ENCODE peak calls at places on chromosomes 4 and X, in four cellular contexts. W is K562, T is HCT116, L is GM12878. X is an unnamed sample.

GRCh38 chr4:71217688-71218087 is 121.1 kb upstream of the SLC4A4 start:
- DNase-seq in T (no peak), W (no peak), L (no peak), X (no peak)

GRCh38 chr4:81152839-81153713 is 61.9 kb downstream of the PRKG2 start:
- DNase-seq in T (no peak), L (no peak), W (no peak), X (no peak)

GRCh38 chr4:874071-874470 is 48.1 kb upstream of the CPLX1 start:
- DNase-seq in T (no peak), L (no peak), W (no peak), X (no peak)

GRCh38 chr4:106681381-106681921 is 312.9 kb upstream of the GIMD1 start:
- DNase-seq in W (no peak), L (no peak), T (no peak), X (no peak)

GRCh38 chrX:103398321-103398937 is 22.1 kb downstream of the BEX3 start:
- DNase-seq in L (no peak), W (peak; percentile 61), T (peak; percentile 37), X (no peak)

GRCh38 chr4:121277194-121278105 is 103.4 kb downstream of the QRFPR start:
- DNase-seq in L (no peak), W (peak; percentile 20), T (peak; percentile 42), X (peak; percentile 13)

GRCh38 chr4:174066806-174067205 is 216.7 kb downstream of the FBXO8 start:
- DNase-seq in L (no peak), W (no peak), T (no peak), X (no peak)

GRCh38 chr4:120785202-120785601 is 137.3 kb downstream of the PRDM5 start:
- DNase-seq in W (no peak), L (no peak), T (no peak), X (no peak)

GRCh38 chr4:176422511-176422910 is 102.7 kb downstream of the SPCS3 start:
- DNase-seq in W (no peak), L (no peak), T (no peak), X (no peak)

GRCh38 chr4:142984871-142985585 is 138.9 kb upstream of the INPP4B start:
- DNase-seq in T (peak; percentile 40), L (no peak), W (peak; percentile 1), X (no peak)

GRCh38 chr4:38917481-38918025 is 49.9 kb downstream of the FAM114A1 start:
- DNase-seq in W (no peak), T (no peak), L (no peak), X (no peak)

GRCh38 chrX:27336466-27337091 is 126.6 kb downstream of the PPP4R3C start:
- DNase-seq in T (peak; percentile 3), W (peak; percentile 41), L (no peak), X (peak; percentile 18)

GRCh38 chrX:57156397-57157049 is 19.3 kb upstream of the SPIN2A start:
- DNase-seq in L (no peak), W (peak; percentile 49), T (peak; percentile 13), X (peak; percentile 10)

GRCh38 chrX:141201962-141202361 is 25.0 kb upstream of the LDOC1 start:
- DNase-seq in L (no peak), T (no peak), W (no peak), X (no peak)

GRCh38 chr4:15459706-15460105 is 10.0 kb upstream of the CC2D2A start:
- DNase-seq in L (no peak), T (no peak), W (no peak), X (no peak)

GRCh38 chrX:45191383-45191782 is 9.3 kb downstream of the DIPK2B start:
- DNase-seq in L (no peak), W (no peak), T (no peak), X (no peak)

GRCh38 chr4:70818173-70818856 is 21.4 kb downstream of the GRSF1 start:
- DNase-seq in L (no peak), T (no peak), W (no peak), X (no peak)

GRCh38 chr4:183200453-183200852 is 101.4 kb downstream of the WWC2 start:
- DNase-seq in W (no peak), L (no peak), T (no peak), X (no peak)

GRCh38 chr4:159443975-159444374 is 341.1 kb downstream of the RAPGEF2 start:
- DNase-seq in W (no peak), T (no peak), L (no peak), X (no peak)

GRCh38 chr4:125016892-125017299 is 297.9 kb upstream of the FAT4 start:
- DNase-seq in W (no peak), L (no peak), T (no peak), X (no peak)

GRCh38 chr4:114599231-114600065 is 841 bp downstream of the UGT8 start:
- DNase-seq in W (peak; percentile 48), L (no peak), T (peak; percentile 15), X (no peak)

GRCh38 chrX:20388594-20388993 is 121.9 kb upstream of the RPS6KA3 start:
- DNase-seq in L (no peak), W (no peak), T (no peak), X (no peak)

GRCh38 chr4:54225671-54226398 is 3.3 kb upstream of the PDGFRA start:
- DNase-seq in T (no peak), W (no peak), L (no peak), X (no peak)

GRCh38 chrX:9211269-9211668 is 177.3 kb upstream of the FAM9B start:
- DNase-seq in L (no peak), T (no peak), W (no peak), X (no peak)

GRCh38 chr4:86032476-86033022 is 327.3 kb downstream of the MAPK10 start:
- DNase-seq in L (no peak), W (no peak), T (no peak), X (no peak)

GRCh38 chr4:5710962-5711478 is at the start of gene EVC:
- DNase-seq in T (no peak), L (no peak), W (peak; percentile 73), X (no peak)
- TF ChIP-seq POLR2AphosphoS5 in T (no peak), L (no peak), W (no peak), X (no peak)

GRCh38 chr4:78360466-78360865 is 191.1 kb upstream of the ANXA3 start:
- DNase-seq in L (no peak), T (no peak), W (no peak), X (no peak)

GRCh38 chr4:78357122-78357521 is 194.4 kb upstream of the ANXA3 start:
- DNase-seq in W (no peak), L (no peak), T (no peak), X (no peak)

GRCh38 chr4:78361621-78362120 is 189.9 kb upstream of the ANXA3 start:
- DNase-seq in L (no peak), W (no peak), T (no peak), X (no peak)

GRCh38 chr4:78362310-78362709 is 189.3 kb upstream of the ANXA3 start:
- DNase-seq in W (no peak), T (no peak), L (no peak), X (no peak)

GRCh38 chr4:78363031-78363430 is 188.5 kb upstream of the ANXA3 start:
- DNase-seq in W (no peak), L (no peak), T (no peak), X (no peak)
- TF ChIP-seq SIN3A in W (no peak), L (no peak), T (no peak), X (no peak)

GRCh38 chr4:83618991-83619390 is 83.1 kb downstream of the GPAT3 start:
- DNase-seq in L (no peak), T (no peak), W (peak; percentile 72), X (no peak)
- TF ChIP-seq POLR2AphosphoS5 in L (no peak), T (no peak), W (no peak), X (no peak)

DNA sequence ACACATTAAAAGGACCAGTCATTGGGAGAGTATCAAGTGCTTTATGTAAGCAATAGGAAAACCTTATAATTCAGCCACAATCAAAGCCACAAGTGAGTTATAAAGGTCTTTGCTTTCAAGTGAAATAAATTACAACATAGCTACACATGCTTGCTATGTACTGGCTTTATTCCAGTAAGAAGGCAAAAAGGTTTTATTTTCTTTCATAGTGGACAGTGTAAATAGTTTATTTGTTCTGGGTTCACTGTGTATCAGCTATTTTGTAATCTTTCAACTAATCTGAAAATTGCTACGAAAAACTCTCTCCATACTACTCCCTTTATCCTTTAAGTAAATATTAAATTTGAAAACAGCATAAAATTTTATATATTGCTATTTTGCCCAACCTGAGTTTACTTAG is 691.4 kb downstream of the PCDH7 start:
- DNase-seq in T (no peak), W (no peak), L (no peak), X (no peak)
- TF ChIP-seq SIN3A in T (no peak), W (no peak), L (no peak), X (no peak)

X was measured in Panc1.